ENCODE peak calls at places on chromosomes 16 and 17, in nine cellular contexts. Z, X, B, V, M, L, J, A and N are unnamed samples.

GRCh38 chr16:23145608-23146007 is 3.6 kb downstream of the USP31 start:
- DNase-seq in Z (no peak), X (no peak), B (no peak), V (no peak), M (no peak), L (no peak), J (no peak), A (no peak), N (no peak)

GRCh38 chr17:66782866-66783265 is 52.1 kb upstream of the CACNG5 start:
- DNase-seq in Z (no peak), X (no peak), B (no peak), V (no peak), M (no peak), L (no peak), J (peak; percentile 44), A (no peak), N (no peak)

GRCh38 chr16:22189473-22190168 is 16.5 kb upstream of the EEF2K start:
- DNase-seq in Z (peak; percentile 7), X (peak; percentile 82), B (peak; percentile 44), V (peak; percentile 66), M (no peak), L (no peak), J (peak; percentile 82), A (peak; percentile 92), N (peak; percentile 88)

GRCh38 chr17:77281024-77281903 is 140.5 kb downstream of the SEC14L1 start:
- DNase-seq in Z (peak; percentile 77), X (peak; percentile 55), B (peak; percentile 68), V (peak; percentile 43), M (peak; percentile 82), L (no peak), J (no peak), A (peak; percentile 73), N (peak; percentile 75)

GRCh38 chr16:80611930-80612327 is 71.1 kb downstream of the DYNLRB2 start:
- DNase-seq in Z (no peak), X (no peak), B (no peak), V (no peak), M (no peak), L (no peak), J (no peak), A (no peak), N (no peak)

GRCh38 chr16:80705596-80705995 is 98.8 kb downstream of the CDYL2 start:
- DNase-seq in Z (no peak), X (no peak), B (no peak), V (no peak), M (no peak), L (no peak), J (no peak), A (no peak), N (no peak)

GRCh38 chr16:4678596-4678995 is 14.8 kb upstream of the NUDT16L1 start:
- DNase-seq in Z (no peak), X (no peak), B (no peak), V (no peak), M (no peak), L (no peak), J (no peak), A (no peak), N (no peak)

GRCh38 chr16:14215941-14216340 is 144.8 kb downstream of the MRTFB start:
- DNase-seq in Z (no peak), X (peak; percentile 87), B (no peak), V (no peak), M (no peak), L (no peak), J (no peak), A (no peak), N (no peak)

GRCh38 chr17:82297280-82297803 is 20.1 kb downstream of the CD7 start:
- DNase-seq in Z (no peak), X (peak; percentile 90), B (peak; percentile 91), V (peak; percentile 72), M (peak; percentile 94), L (peak; percentile 71), J (peak; percentile 96), A (peak; percentile 93), N (peak; percentile 75)

GRCh38 chr17:52536466-52536865 is 378.0 kb upstream of the CA10 start:
- DNase-seq in Z (no peak), X (no peak), B (peak; percentile 37), V (peak; percentile 57), M (no peak), L (no peak), J (no peak), A (no peak), N (no peak)

GRCh38 chr16:17138801-17139200 is 332.0 kb downstream of the XYLT1 start:
- DNase-seq in Z (peak; percentile 58), X (no peak), B (no peak), V (no peak), M (no peak), L (no peak), J (no peak), A (no peak), N (no peak)

GRCh38 chr16:72677662-72678447 is 370.1 kb downstream of the ZFHX3 start:
- DNase-seq in Z (no peak), X (no peak), B (no peak), V (no peak), M (no peak), L (no peak), J (no peak), A (peak; percentile 48), N (peak; percentile 71)

GRCh38 chr17:16818821-16819683 is 129.0 kb downstream of the CCDC144A start:
- DNase-seq in Z (no peak), X (no peak), B (no peak), V (no peak), M (no peak), L (no peak), J (no peak), A (no peak), N (no peak)

GRCh38 chr17:83057397-83057761 is 22.0 kb upstream of the METRNL start:
- DNase-seq in Z (no peak), X (no peak), B (no peak), V (no peak), M (no peak), L (no peak), J (no peak), A (no peak), N (peak; percentile 14)

GRCh38 chr16:55035037-55035436 is 104.4 kb downstream of the IRX5 start:
- DNase-seq in Z (peak; percentile 56), X (peak; percentile 17), B (peak; percentile 34), V (no peak), M (no peak), L (no peak), J (peak; percentile 57), A (no peak), N (peak; percentile 53)

GRCh38 chr16:56294599-56294998 is 103.3 kb downstream of the GNAO1 start:
- DNase-seq in Z (no peak), X (no peak), B (no peak), V (no peak), M (no peak), L (no peak), J (no peak), A (no peak), N (no peak)

DNA sequence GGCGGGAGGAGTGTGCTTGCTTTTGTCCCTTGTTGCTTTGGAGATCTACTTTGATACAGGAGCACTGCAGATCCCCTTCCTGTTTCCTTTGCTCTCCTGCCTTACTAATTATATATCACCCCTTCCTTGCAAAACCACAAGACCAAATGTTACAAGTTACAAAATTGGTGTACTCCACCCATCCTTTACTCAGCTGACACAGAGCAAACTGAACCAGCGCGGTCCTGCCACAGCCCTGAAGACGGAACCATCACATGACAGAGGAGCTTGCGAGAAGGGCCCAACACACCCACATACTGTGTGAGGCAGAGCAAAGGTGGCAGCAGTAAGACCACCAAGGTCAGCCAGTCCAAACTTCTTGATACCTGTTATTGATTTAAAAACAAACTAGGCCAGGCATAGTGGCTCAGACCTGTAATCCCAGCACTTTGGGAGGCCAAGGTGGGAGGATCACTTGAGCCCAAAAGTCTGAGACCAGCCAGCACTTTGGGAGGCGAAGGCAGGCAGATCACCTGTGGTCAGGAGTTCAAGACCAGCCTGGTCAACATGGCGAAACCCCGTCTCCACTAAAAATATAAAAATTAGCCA is 33.2 kb downstream of the CYTH1 start:
- DNase-seq in Z (no peak), X (peak; percentile 51), B (peak; percentile 72), V (peak; percentile 50), M (no peak), L (no peak), J (peak; percentile 88), A (peak; percentile 68), N (peak; percentile 71)
- H3K4me1 ChIP-seq in Z (peaks cover 3% of the 10 kb centered on the region), X (peaks cover 78% of the 10 kb centered on the region), B (peaks cover 59% of the 10 kb centered on the region), V (peaks cover 83% of the 10 kb centered on the region), M (peaks cover 28% of the 10 kb centered on the region), L (peaks cover 6% of the 10 kb centered on the region), J (peaks cover 66% of the 10 kb centered on the region), A (peaks cover 7% of the 10 kb centered on the region), N (peaks cover 4% of the 10 kb centered on the region)

GRCh38 chr16:58345574-58346354 is 46.5 kb upstream of the GINS3 start:
- DNase-seq in Z (no peak), X (no peak), B (no peak), V (no peak), M (no peak), L (no peak), J (no peak), A (no peak), N (no peak)
- TF ChIP-seq CTCF in Z (peak; percentile 25), X (peak; percentile 18), B (no peak), V (peak; percentile 41), M (peak; percentile 67), L (peak; percentile 41), J (no peak), A (no peak), N (no peak)

DNA sequence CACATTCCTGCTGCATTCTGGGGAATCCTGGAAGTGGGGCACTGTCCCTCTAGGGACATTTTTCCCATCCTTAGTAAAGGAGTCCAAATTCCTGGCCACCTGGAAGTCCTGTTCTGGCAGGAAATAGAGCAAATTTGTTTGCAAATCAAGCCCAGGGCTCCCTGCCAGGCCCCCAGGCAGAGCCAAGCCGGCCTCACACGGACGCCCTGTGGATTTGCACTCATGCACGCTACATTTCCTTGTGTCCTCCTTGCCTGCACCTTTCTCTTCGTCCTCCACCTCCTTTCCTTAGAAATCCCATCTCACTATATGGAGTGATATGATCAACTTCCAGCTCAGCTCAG is 7.0 kb upstream of the CALB2 start:
- DNase-seq in Z (no peak), X (no peak), B (peak; percentile 8), V (no peak), M (no peak), L (no peak), J (peak; percentile 32), A (no peak), N (no peak)
- H3K4me3 ChIP-seq in Z (no peak overlapping the region), X (no peak overlapping the region), B (no peak overlapping the region), V (no peak overlapping the region), M (no peak overlapping the region), L (no peak overlapping the region), J (no peak overlapping the region), A (no peak overlapping the region), N (no peak overlapping the region)

GRCh38 chr16:89407282-89407924 is 83.0 kb downstream of the ANKRD11 start:
- DNase-seq in Z (no peak), X (no peak), B (no peak), V (no peak), M (no peak), L (no peak), J (no peak), A (no peak), N (no peak)

GRCh38 chr16:89404561-89404960 is 85.8 kb downstream of the ANKRD11 start:
- DNase-seq in Z (no peak), X (no peak), B (peak; percentile 66), V (peak; percentile 49), M (no peak), L (no peak), J (no peak), A (peak; percentile 46), N (peak; percentile 39)

GRCh38 chr16:89407925-89408300 is 82.4 kb downstream of the ANKRD11 start:
- DNase-seq in Z (no peak), X (no peak), B (peak; percentile 37), V (peak; percentile 33), M (no peak), L (no peak), J (no peak), A (no peak), N (no peak)

GRCh38 chr16:89408315-89408714 is 82.0 kb downstream of the ANKRD11 start:
- DNase-seq in Z (no peak), X (peak; percentile 64), B (peak; percentile 68), V (peak; percentile 57), M (no peak), L (no peak), J (no peak), A (no peak), N (no peak)

GRCh38 chr16:89406277-89406888 is 84.0 kb downstream of the ANKRD11 start:
- DNase-seq in Z (no peak), X (no peak), B (peak; percentile 51), V (no peak), M (no peak), L (no peak), J (no peak), A (no peak), N (no peak)
- H3K4me1 ChIP-seq in Z (peaks cover 40% of the 10 kb centered on the region), X (peaks cover 82% of the 10 kb centered on the region), B (peaks cover 85% of the 10 kb centered on the region), V (peaks cover 88% of the 10 kb centered on the region), M (peaks cover 44% of the 10 kb centered on the region), L (peaks cover 73% of the 10 kb centered on the region), J (peaks cover 79% of the 10 kb centered on the region), A (peaks cover 38% of the 10 kb centered on the region), N (peaks cover 15% of the 10 kb centered on the region)